ENCODE peak calls at places on chromosomes 7 and 10, in five cellular contexts. One of them, this sample, is unnamed.
A peak's percentile ranks its signal among the peaks of the same experiment; 100 is the strongest.

GRCh38 chr7:104859754-104860426 is 154.1 kb upstream of the KMT2E start:
- DNase-seq in left lung: no peak
- DNase-seq in ovary: no peak
- DNase-seq in sigmoid colon: no peak
- DNase-seq in adrenal gland: no peak
- DNase-seq in this sample: no peak

GRCh38 chr10:77911535-77912123 is 14.9 kb downstream of the DLG5 start:
- DNase-seq in sigmoid colon: no peak
- DNase-seq in ovary: peak; percentile 43
- DNase-seq in adrenal gland: peak; percentile 87
- DNase-seq in left lung: no peak
- DNase-seq in this sample: no peak

GRCh38 chr7:4871056-4871680 is 9.3 kb upstream of the PAPOLB start:
- DNase-seq in adrenal gland: no peak
- DNase-seq in left lung: no peak
- DNase-seq in ovary: no peak
- DNase-seq in sigmoid colon: no peak
- DNase-seq in this sample: no peak

GRCh38 chr7:147207988-147208387 is 1091.4 kb downstream of the CNTNAP2 start:
- DNase-seq in adrenal gland: no peak
- DNase-seq in ovary: no peak
- DNase-seq in left lung: no peak
- DNase-seq in sigmoid colon: no peak
- DNase-seq in this sample: no peak

GRCh38 chr10:53952698-53953097 is 848.3 kb downstream of the PCDH15 start:
- DNase-seq in left lung: no peak
- DNase-seq in ovary: no peak
- DNase-seq in adrenal gland: no peak
- DNase-seq in sigmoid colon: no peak
- DNase-seq in this sample: no peak

GRCh38 chr10:62869958-62870357 is 53.8 kb upstream of the EGR2 start:
- DNase-seq in left lung: no peak
- DNase-seq in sigmoid colon: no peak
- DNase-seq in ovary: no peak
- DNase-seq in adrenal gland: no peak
- DNase-seq in this sample: no peak

GRCh38 chr7:12570529-12571461 is at the start of gene SCIN:
- DNase-seq in left lung: peak; percentile 53
- DNase-seq in ovary: no peak
- DNase-seq in adrenal gland: no peak
- DNase-seq in sigmoid colon: peak; percentile 66
- DNase-seq in this sample: peak; percentile 5

GRCh38 chr7:129951076-129952011 is 1.4 kb downstream of the UBE2H start:
- DNase-seq in left lung: no peak
- DNase-seq in sigmoid colon: peak; percentile 65
- DNase-seq in ovary: peak; percentile 45
- DNase-seq in adrenal gland: peak; percentile 53
- DNase-seq in this sample: no peak

GRCh38 chr7:84231157-84231556 is 36.6 kb upstream of the SEMA3A start:
- DNase-seq in sigmoid colon: no peak
- DNase-seq in adrenal gland: no peak
- DNase-seq in left lung: no peak
- DNase-seq in ovary: no peak
- DNase-seq in this sample: no peak

GRCh38 chr7:154195266-154195665 is 143.1 kb downstream of the DPP6 start:
- DNase-seq in sigmoid colon: no peak
- DNase-seq in adrenal gland: no peak
- DNase-seq in left lung: no peak
- DNase-seq in ovary: no peak
- DNase-seq in this sample: no peak

GRCh38 chr7:151330181-151330580 is 11.4 kb upstream of the NUB1 start:
- DNase-seq in left lung: no peak
- DNase-seq in sigmoid colon: no peak
- DNase-seq in adrenal gland: no peak
- DNase-seq in ovary: no peak
- DNase-seq in this sample: no peak

GRCh38 chr10:123429631-123430257 is 236.4 kb upstream of the GPR26 start:
- DNase-seq in sigmoid colon: no peak
- DNase-seq in left lung: no peak
- DNase-seq in adrenal gland: no peak
- DNase-seq in ovary: no peak
- DNase-seq in this sample: no peak

GRCh38 chr10:23053036-23053435 is 42.3 kb upstream of the MSRB2 start:
- DNase-seq in left lung: peak; percentile 69
- DNase-seq in adrenal gland: no peak
- DNase-seq in sigmoid colon: no peak
- DNase-seq in ovary: no peak
- DNase-seq in this sample: no peak

GRCh38 chr7:13109201-13109600 is 421.8 kb downstream of the ARL4A start:
- DNase-seq in left lung: no peak
- DNase-seq in adrenal gland: no peak
- DNase-seq in sigmoid colon: no peak
- DNase-seq in ovary: no peak
- DNase-seq in this sample: no peak

GRCh38 chr7:333399-333776 is 43.4 kb downstream of the FOXL3 start:
- DNase-seq in ovary: no peak
- DNase-seq in left lung: peak; percentile 68
- DNase-seq in adrenal gland: peak; percentile 50
- DNase-seq in sigmoid colon: peak; percentile 76
- DNase-seq in this sample: no peak

GRCh38 chr10:52755297-52756062 is 17.1 kb downstream of the MBL2 start:
- DNase-seq in ovary: no peak
- DNase-seq in sigmoid colon: no peak
- DNase-seq in adrenal gland: peak; percentile 52
- DNase-seq in left lung: peak; percentile 43
- DNase-seq in this sample: no peak

GRCh38 chr7:99918959-99919813 is at the start of gene TRIM4:
- DNase-seq in sigmoid colon: peak; percentile 97
- DNase-seq in ovary: peak; percentile 90
- DNase-seq in adrenal gland: peak; percentile 94
- DNase-seq in left lung: peak; percentile 93
- DNase-seq in this sample: peak; percentile 78

GRCh38 chr10:103499881-103500280 is 6.4 kb downstream of the NEURL1 start:
- DNase-seq in adrenal gland: no peak
- DNase-seq in left lung: no peak
- DNase-seq in ovary: no peak
- DNase-seq in sigmoid colon: no peak
- DNase-seq in this sample: no peak

GRCh38 chr10:70403483-70404035 is 386 bp upstream of the EIF4EBP2 start:
- DNase-seq in sigmoid colon: no peak
- DNase-seq in ovary: no peak
- DNase-seq in adrenal gland: no peak
- DNase-seq in left lung: no peak
- DNase-seq in this sample: no peak
- H3K27ac ChIP-seq in sigmoid colon: peak overlapping the region; percentile 100
- H3K27ac ChIP-seq in ovary: no peak overlapping the region
- H3K27ac ChIP-seq in adrenal gland: no peak overlapping the region
- H3K27ac ChIP-seq in left lung: peak overlapping the region; percentile 99
- H3K27ac ChIP-seq in this sample: peak overlapping the region; percentile 74

GRCh38 chr7:80361948-80362347 is 149.9 kb downstream of the GNAT3 start:
- DNase-seq in left lung: no peak
- DNase-seq in sigmoid colon: no peak
- DNase-seq in adrenal gland: no peak
- DNase-seq in ovary: no peak
- DNase-seq in this sample: no peak
- H3K27ac ChIP-seq in left lung: no peak overlapping the region
- H3K27ac ChIP-seq in sigmoid colon: no peak overlapping the region
- H3K27ac ChIP-seq in adrenal gland: no peak overlapping the region
- H3K27ac ChIP-seq in ovary: no peak overlapping the region
- H3K27ac ChIP-seq in this sample: no peak overlapping the region

GRCh38 chr10:17256627-17257026 is 28.6 kb downstream of the VIM start:
- DNase-seq in ovary: no peak
- DNase-seq in sigmoid colon: no peak
- DNase-seq in left lung: no peak
- DNase-seq in adrenal gland: no peak
- DNase-seq in this sample: no peak

GRCh38 chr10:17256026-17256425 is 28.0 kb downstream of the VIM start:
- DNase-seq in sigmoid colon: no peak
- DNase-seq in adrenal gland: no peak
- DNase-seq in left lung: no peak
- DNase-seq in ovary: no peak
- DNase-seq in this sample: no peak

GRCh38 chr10:17255512-17255911 is 27.5 kb downstream of the VIM start:
- DNase-seq in left lung: no peak
- DNase-seq in adrenal gland: no peak
- DNase-seq in sigmoid colon: no peak
- DNase-seq in ovary: no peak
- DNase-seq in this sample: no peak

GRCh38 chr10:17262502-17262901 is 34.5 kb downstream of the VIM start:
- DNase-seq in adrenal gland: no peak
- DNase-seq in ovary: no peak
- DNase-seq in sigmoid colon: no peak
- DNase-seq in left lung: no peak
- DNase-seq in this sample: no peak

GRCh38 chr10:17257466-17258321 is 29.7 kb downstream of the VIM start:
- DNase-seq in adrenal gland: peak; percentile 74
- DNase-seq in sigmoid colon: no peak
- DNase-seq in ovary: peak; percentile 74
- DNase-seq in left lung: peak; percentile 37
- DNase-seq in this sample: peak; percentile 7
- H3K27ac ChIP-seq in adrenal gland: no peak overlapping the region
- H3K27ac ChIP-seq in sigmoid colon: no peak overlapping the region
- H3K27ac ChIP-seq in ovary: no peak overlapping the region
- H3K27ac ChIP-seq in left lung: no peak overlapping the region
- H3K27ac ChIP-seq in this sample: no peak overlapping the region

DNA sequence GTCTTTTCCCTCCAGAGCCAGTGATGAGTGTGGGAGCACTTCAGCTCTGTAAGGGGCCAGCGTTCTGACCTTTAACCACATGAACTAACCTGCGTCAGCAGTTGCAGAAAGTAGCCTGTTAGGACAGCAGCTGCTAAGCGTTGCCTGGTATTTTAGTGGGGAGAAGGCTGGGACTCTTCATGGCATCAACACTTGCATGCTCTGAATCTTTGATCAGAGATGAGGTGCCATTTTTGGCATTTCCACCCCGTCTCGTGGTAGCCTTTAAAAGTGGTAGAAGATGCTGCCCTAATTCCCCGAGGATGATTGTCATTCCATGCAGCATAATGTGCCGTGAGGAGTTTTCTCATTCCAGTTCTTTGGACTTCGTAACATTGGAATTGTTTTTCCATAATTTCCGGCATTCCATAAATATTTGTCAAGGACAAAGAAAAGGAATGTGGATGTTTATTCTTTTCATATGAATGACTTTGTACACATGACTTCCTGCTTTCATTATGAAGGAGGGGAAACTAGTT is 92.2 kb downstream of the AVL9 start:
- DNase-seq in ovary: peak; percentile 36
- DNase-seq in adrenal gland: no peak
- DNase-seq in left lung: no peak
- DNase-seq in sigmoid colon: no peak
- DNase-seq in this sample: no peak
- H3K27ac ChIP-seq in ovary: no peak overlapping the region
- H3K27ac ChIP-seq in adrenal gland: no peak overlapping the region
- H3K27ac ChIP-seq in left lung: peak overlapping the region; percentile 81
- H3K27ac ChIP-seq in sigmoid colon: peak overlapping the region; percentile 66
- H3K27ac ChIP-seq in this sample: no peak overlapping the region

GRCh38 chr10:129325893-129326292 is 141.1 kb upstream of the MGMT start:
- DNase-seq in adrenal gland: no peak
- DNase-seq in left lung: no peak
- DNase-seq in sigmoid colon: no peak
- DNase-seq in ovary: no peak
- DNase-seq in this sample: no peak

GRCh38 chr10:129321727-129322126 is 145.3 kb upstream of the MGMT start:
- DNase-seq in sigmoid colon: no peak
- DNase-seq in left lung: no peak
- DNase-seq in ovary: no peak
- DNase-seq in adrenal gland: no peak
- DNase-seq in this sample: no peak

GRCh38 chr10:129322872-129323271 is 144.2 kb upstream of the MGMT start:
- DNase-seq in ovary: no peak
- DNase-seq in sigmoid colon: no peak
- DNase-seq in adrenal gland: no peak
- DNase-seq in left lung: no peak
- DNase-seq in this sample: no peak

GRCh38 chr10:129323877-129324276 is 143.2 kb upstream of the MGMT start:
- DNase-seq in ovary: no peak
- DNase-seq in adrenal gland: no peak
- DNase-seq in sigmoid colon: no peak
- DNase-seq in left lung: no peak
- DNase-seq in this sample: no peak

GRCh38 chr10:129323311-129323710 is 143.7 kb upstream of the MGMT start:
- DNase-seq in adrenal gland: no peak
- DNase-seq in ovary: no peak
- DNase-seq in left lung: no peak
- DNase-seq in sigmoid colon: no peak
- DNase-seq in this sample: no peak
- H3K27ac ChIP-seq in adrenal gland: no peak overlapping the region
- H3K27ac ChIP-seq in ovary: no peak overlapping the region
- H3K27ac ChIP-seq in left lung: no peak overlapping the region
- H3K27ac ChIP-seq in sigmoid colon: no peak overlapping the region
- H3K27ac ChIP-seq in this sample: no peak overlapping the region

GRCh38 chr7:139916717-139917395 is 87.8 kb downstream of the TBXAS1 start:
- DNase-seq in left lung: no peak
- DNase-seq in ovary: no peak
- DNase-seq in adrenal gland: no peak
- DNase-seq in sigmoid colon: no peak
- DNase-seq in this sample: no peak
- H3K27ac ChIP-seq in left lung: peak overlapping the region; percentile 66
- H3K27ac ChIP-seq in ovary: no peak overlapping the region
- H3K27ac ChIP-seq in adrenal gland: no peak overlapping the region
- H3K27ac ChIP-seq in sigmoid colon: no peak overlapping the region
- H3K27ac ChIP-seq in this sample: no peak overlapping the region

GRCh38 chr10:5199398-5199797 is 2.8 kb downstream of the AKR1C4 start:
- DNase-seq in ovary: no peak
- DNase-seq in left lung: no peak
- DNase-seq in adrenal gland: no peak
- DNase-seq in sigmoid colon: no peak
- DNase-seq in this sample: no peak

GRCh38 chr10:5194431-5194830 is 2.2 kb upstream of the AKR1C4 start:
- DNase-seq in ovary: no peak
- DNase-seq in adrenal gland: no peak
- DNase-seq in sigmoid colon: no peak
- DNase-seq in left lung: no peak
- DNase-seq in this sample: no peak

GRCh38 chr10:5198386-5198785 is 1.7 kb downstream of the AKR1C4 start:
- DNase-seq in adrenal gland: no peak
- DNase-seq in left lung: no peak
- DNase-seq in sigmoid colon: no peak
- DNase-seq in ovary: no peak
- DNase-seq in this sample: no peak

GRCh38 chr10:5196613-5197234 is at the start of gene AKR1C4:
- DNase-seq in ovary: no peak
- DNase-seq in left lung: no peak
- DNase-seq in sigmoid colon: no peak
- DNase-seq in adrenal gland: no peak
- DNase-seq in this sample: no peak

GRCh38 chr10:5195727-5196374 is 786 bp upstream of the AKR1C4 start:
- DNase-seq in sigmoid colon: no peak
- DNase-seq in ovary: no peak
- DNase-seq in adrenal gland: no peak
- DNase-seq in left lung: no peak
- DNase-seq in this sample: no peak
- H3K27ac ChIP-seq in sigmoid colon: no peak overlapping the region
- H3K27ac ChIP-seq in ovary: no peak overlapping the region
- H3K27ac ChIP-seq in adrenal gland: no peak overlapping the region
- H3K27ac ChIP-seq in left lung: no peak overlapping the region
- H3K27ac ChIP-seq in this sample: no peak overlapping the region

GRCh38 chr10:33571616-33572015 is 237.1 kb upstream of the NRP1 start:
- DNase-seq in left lung: no peak
- DNase-seq in adrenal gland: no peak
- DNase-seq in ovary: no peak
- DNase-seq in sigmoid colon: no peak
- DNase-seq in this sample: no peak
- H3K27ac ChIP-seq in left lung: no peak overlapping the region
- H3K27ac ChIP-seq in adrenal gland: no peak overlapping the region
- H3K27ac ChIP-seq in ovary: no peak overlapping the region
- H3K27ac ChIP-seq in sigmoid colon: no peak overlapping the region
- H3K27ac ChIP-seq in this sample: no peak overlapping the region

This sample was measured in CD4-positive, alpha-beta T cell.